ENCODE peak calls at places on chromosomes 3 and 15, in seven cellular contexts. V, N, G, E, W, I and U are unnamed samples.
A peak's percentile ranks its signal among the peaks of the same experiment; 100 is the strongest.

GRCh38 chr3:29441020-29441324 is 160.1 kb downstream of the RBMS3 start:
- DNase-seq in V (no peak), N (no peak), G (no peak), E (no peak), W (no peak), I (peak; percentile 16), U (no peak)

GRCh38 chr3:142124243-142124642 is 25.1 kb downstream of the TFDP2 start:
- DNase-seq in V (no peak), N (no peak), G (no peak), E (no peak), W (no peak), I (no peak), U (no peak)

GRCh38 chr3:194194051-194194756 is 58.3 kb downstream of the HES1 start:
- DNase-seq in V (no peak), N (no peak), G (no peak), E (no peak), W (no peak), I (no peak), U (no peak)

GRCh38 chr15:90648137-90649070 is 68.7 kb upstream of the BLM start:
- DNase-seq in V (peak; percentile 56), N (peak; percentile 49), G (peak; percentile 19), E (peak; percentile 79), W (peak; percentile 82), I (peak; percentile 83), U (peak; percentile 59)

GRCh38 chr3:10552631-10552943 is 47.2 kb upstream of the ATP2B2 start:
- DNase-seq in V (no peak), N (no peak), G (no peak), E (no peak), W (no peak), I (no peak), U (peak; percentile 6)

GRCh38 chr3:188185717-188186236 is 31.8 kb downstream of the LPP start:
- DNase-seq in V (no peak), N (no peak), G (no peak), E (peak; percentile 27), W (no peak), I (no peak), U (no peak)

GRCh38 chr3:33278106-33278672 is 947 bp downstream of the FBXL2 start:
- DNase-seq in V (peak; percentile 24), N (no peak), G (no peak), E (no peak), W (no peak), I (peak; percentile 38), U (no peak)

GRCh38 chr3:115655761-115656282 is 32.5 kb downstream of the GAP43 start:
- DNase-seq in V (no peak), N (no peak), G (no peak), E (no peak), W (no peak), I (no peak), U (no peak)

GRCh38 chr3:137121704-137122314 is 164.0 kb downstream of the IL20RB start:
- DNase-seq in V (peak; percentile 61), N (peak; percentile 67), G (no peak), E (no peak), W (no peak), I (peak; percentile 68), U (no peak)

DNA sequence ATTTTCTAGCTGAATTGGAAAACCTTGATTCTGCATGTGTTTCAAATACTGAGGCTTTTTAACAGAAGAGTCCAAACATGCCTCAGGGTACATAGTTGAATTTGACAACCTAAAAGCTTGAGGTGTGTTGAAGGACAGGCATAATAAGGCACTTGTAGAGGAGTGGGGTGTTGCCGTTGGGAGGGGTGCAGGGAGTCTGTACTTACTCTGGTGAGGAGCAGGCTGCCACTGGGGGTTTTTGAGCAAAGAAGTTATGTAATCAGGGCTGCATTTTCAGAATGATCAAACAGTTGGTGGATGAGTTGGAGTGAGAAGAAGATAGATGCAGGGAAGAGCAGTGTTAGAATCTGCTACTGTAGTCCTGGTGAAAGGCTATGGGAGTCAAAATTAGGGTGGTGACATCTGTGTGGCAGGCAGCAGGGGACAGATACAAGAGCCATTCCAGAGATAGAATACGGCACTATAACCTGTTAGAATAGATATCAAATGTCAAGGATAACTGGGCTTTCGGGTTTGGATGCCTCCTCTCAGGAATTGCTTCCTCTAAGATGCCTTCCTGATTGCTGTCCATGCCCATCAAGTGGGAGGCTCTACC is 161.6 kb downstream of the GHSR start:
- DNase-seq in V (no peak), N (no peak), G (no peak), E (no peak), W (no peak), I (no peak), U (no peak)
- H3K36me3 ChIP-seq in V (peaks cover 6% of the 10 kb centered on the region), N (peaks cover 44% of the 10 kb centered on the region), G (no peaks in the 10 kb centered on the region), E (peaks cover 19% of the 10 kb centered on the region), W (no peaks in the 10 kb centered on the region), I (no peaks in the 10 kb centered on the region), U (no peaks in the 10 kb centered on the region)

GRCh38 chr3:13885704-13886010 is 5.8 kb upstream of the WNT7A start:
- DNase-seq in V (no peak), N (no peak), G (no peak), E (no peak), W (no peak), I (no peak), U (no peak)
- H3K27me3 ChIP-seq in V (peaks cover 86% of the 10 kb centered on the region), N (peaks cover 52% of the 10 kb centered on the region), G (no peaks in the 10 kb centered on the region), E (peaks cover 4% of the 10 kb centered on the region), W (peaks cover 33% of the 10 kb centered on the region), I (peaks cover 52% of the 10 kb centered on the region), U (no peaks in the 10 kb centered on the region)

GRCh38 chr3:46861996-46862688 is 1.1 kb downstream of the MYL3 start:
- DNase-seq in V (no peak), N (no peak), G (no peak), E (peak; percentile 11), W (peak; percentile 3), I (no peak), U (no peak)
- H3K36me3 ChIP-seq in V (no peaks in the 10 kb centered on the region), N (no peaks in the 10 kb centered on the region), G (no peaks in the 10 kb centered on the region), E (peaks cover 37% of the 10 kb centered on the region), W (peaks cover 9% of the 10 kb centered on the region), I (no peaks in the 10 kb centered on the region), U (no peaks in the 10 kb centered on the region)

GRCh38 chr3:192482809-192483208 is 244.5 kb downstream of the FGF12 start:
- DNase-seq in V (no peak), N (no peak), G (no peak), E (no peak), W (no peak), I (no peak), U (no peak)

GRCh38 chr3:192490720-192491119 is 236.6 kb downstream of the FGF12 start:
- DNase-seq in V (no peak), N (no peak), G (no peak), E (no peak), W (no peak), I (no peak), U (no peak)

GRCh38 chr3:192489579-192489978 is 237.8 kb downstream of the FGF12 start:
- DNase-seq in V (no peak), N (no peak), G (no peak), E (no peak), W (no peak), I (no peak), U (no peak)

GRCh38 chr3:192482391-192482790 is 244.9 kb downstream of the FGF12 start:
- DNase-seq in V (no peak), N (no peak), G (no peak), E (no peak), W (no peak), I (no peak), U (no peak)

GRCh38 chr3:192487032-192487431 is 240.3 kb downstream of the FGF12 start:
- DNase-seq in V (no peak), N (no peak), G (no peak), E (no peak), W (no peak), I (peak; percentile 11), U (no peak)
- H3K27me3 ChIP-seq in V (no peaks in the 10 kb centered on the region), N (no peaks in the 10 kb centered on the region), G (no peaks in the 10 kb centered on the region), E (no peaks in the 10 kb centered on the region), W (no peaks in the 10 kb centered on the region), I (no peaks in the 10 kb centered on the region), U (no peaks in the 10 kb centered on the region)

GRCh38 chr3:25611193-25611592 is 53.5 kb downstream of the TOP2B start:
- DNase-seq in V (no peak), N (no peak), G (no peak), E (no peak), W (no peak), I (no peak), U (no peak)
- H3K36me3 ChIP-seq in V (peaks cover 77% of the 10 kb centered on the region), N (peaks cover 91% of the 10 kb centered on the region), G (no peaks in the 10 kb centered on the region), E (peaks cover 99% of the 10 kb centered on the region), W (peaks cover 60% of the 10 kb centered on the region), I (peaks cover 8% of the 10 kb centered on the region), U (peaks cover 51% of the 10 kb centered on the region)